ENCODE peak calls at places on chromosomes 12 and 14, in ten cellular contexts. Q is CD8-positive, alpha-beta T cell; O is adrenal gland; T is endodermal cell; I is colonic mucosa; M is neuronal stem cell; R is WERI-Rb-1; A is K562; K is breast epithelium; W is fibroblast of lung. N is an unnamed sample.
A peak's percentile ranks its signal among the peaks of the same experiment; 100 is the strongest.

GRCh38 chr12:94678849-94679248 is 28.5 kb upstream of the TMCC3 start:
- DNase-seq in Q (no peak), O (no peak), T (peak; percentile 41), I (no peak), M (no peak), R (no peak), A (no peak), K (no peak), W (no peak), N (no peak)

GRCh38 chr12:88156075-88156654 is 14.1 kb downstream of the TMTC3 start:
- DNase-seq in Q (no peak), O (no peak), T (no peak), I (no peak), M (no peak), R (no peak), A (no peak), K (no peak), W (no peak), N (no peak)

GRCh38 chr12:25592725-25593495 is 39.8 kb upstream of the LMNTD1 start:
- DNase-seq in Q (no peak), O (no peak), T (no peak), I (no peak), M (no peak), R (peak; percentile 10), A (no peak), K (no peak), W (no peak), N (no peak)

GRCh38 chr14:82075566-82075965 is 541.9 kb upstream of the SEL1L start:
- DNase-seq in Q (no peak), O (peak; percentile 44), T (peak; percentile 91), I (no peak), M (peak; percentile 73), R (no peak), A (peak; percentile 11), K (no peak), W (no peak), N (no peak)

GRCh38 chr12:101691697-101692096 is 5.7 kb upstream of the CHPT1 start:
- DNase-seq in Q (no peak), O (no peak), T (no peak), I (no peak), M (no peak), R (no peak), A (no peak), K (no peak), W (no peak), N (no peak)

GRCh38 chr14:22540811-22541360 is 48.1 kb downstream of the DAD1 start:
- DNase-seq in Q (no peak), O (no peak), T (no peak), I (no peak), M (no peak), R (no peak), A (no peak), K (no peak), W (no peak), N (no peak)

GRCh38 chr12:95982602-95983001 is 13.5 kb downstream of the HAL start:
- DNase-seq in Q (no peak), O (no peak), T (no peak), I (no peak), M (no peak), R (no peak), A (no peak), K (no peak), W (no peak), N (no peak)

GRCh38 chr12:20314325-20314724 is 54.0 kb upstream of the PDE3A start:
- DNase-seq in Q (no peak), O (no peak), T (no peak), I (no peak), M (no peak), R (no peak), A (no peak), K (no peak), W (peak; percentile 55), N (no peak)

GRCh38 chr14:59103396-59103795 is 85.1 kb upstream of the DAAM1 start:
- DNase-seq in Q (no peak), O (no peak), T (no peak), I (no peak), M (no peak), R (no peak), A (no peak), K (no peak), W (peak; percentile 56), N (no peak)

GRCh38 chr12:2813214-2813554 is 716 bp downstream of the ITFG2 start:
- DNase-seq in Q (no peak), O (no peak), T (no peak), I (no peak), M (no peak), R (no peak), A (no peak), K (no peak), W (no peak), N (no peak)

GRCh38 chr14:71647086-71647784 is 285.0 kb upstream of the RGS6 start:
- DNase-seq in Q (no peak), O (no peak), T (peak; percentile 70), I (peak; percentile 66), M (no peak), R (peak; percentile 31), A (no peak), K (no peak), W (no peak), N (no peak)

DNA sequence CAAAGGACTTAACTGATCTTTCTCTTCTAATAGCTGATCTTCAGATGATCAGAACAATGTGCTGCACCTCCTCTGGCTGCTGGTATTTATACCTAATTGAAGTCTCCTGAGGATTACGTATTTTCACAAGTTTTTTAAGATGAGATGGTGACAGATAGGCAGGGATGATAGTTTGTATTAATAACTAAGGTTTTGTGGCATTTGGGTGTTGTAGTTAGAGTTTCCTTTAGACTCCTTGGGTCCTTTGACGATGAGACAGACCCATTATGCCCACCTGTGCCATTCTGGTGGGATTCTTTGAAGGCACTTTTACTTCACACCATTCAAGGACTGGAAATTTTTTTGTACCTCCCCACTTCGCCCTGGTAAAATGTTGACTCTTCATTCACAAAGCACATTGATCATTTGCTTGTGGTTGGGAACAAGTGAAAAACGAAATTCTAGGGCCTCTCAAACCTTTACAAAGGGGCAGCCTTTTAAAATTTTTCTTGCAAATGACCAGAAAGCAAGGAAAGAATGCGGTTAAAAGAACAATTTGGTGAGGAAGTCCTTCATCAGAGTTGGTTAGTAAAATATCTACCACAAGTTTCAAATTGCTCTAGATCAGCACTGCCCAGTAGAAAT is at the start of gene IFNG:
- DNase-seq in Q (no peak), O (no peak), T (no peak), I (no peak), M (no peak), R (no peak), A (no peak), K (no peak), W (no peak), N (peak; percentile 63)
- H3K27me3 ChIP-seq in Q (no peaks in the 10 kb centered on the region), O (no peaks in the 10 kb centered on the region), T (no peaks in the 10 kb centered on the region), I (no peaks in the 10 kb centered on the region), M (no peaks in the 10 kb centered on the region), R (no peaks in the 10 kb centered on the region), A (peaks cover 4% of the 10 kb centered on the region), K (no peaks in the 10 kb centered on the region), W (no peaks in the 10 kb centered on the region), N (no peaks in the 10 kb centered on the region)

GRCh38 chr12:124410354-124411175 is 115.7 kb downstream of the RFLNA start:
- DNase-seq in Q (no peak), O (no peak), T (peak; percentile 67), I (no peak), M (no peak), R (peak; percentile 48), A (no peak), K (no peak), W (no peak), N (no peak)

GRCh38 chr12:124407074-124407473 is 112.2 kb downstream of the RFLNA start:
- DNase-seq in Q (no peak), O (no peak), T (peak; percentile 77), I (no peak), M (no peak), R (no peak), A (no peak), K (no peak), W (no peak), N (no peak)

GRCh38 chr12:124411291-124411878 is 116.5 kb downstream of the RFLNA start:
- DNase-seq in Q (no peak), O (peak; percentile 93), T (peak; percentile 71), I (peak; percentile 53), M (no peak), R (peak; percentile 44), A (no peak), K (no peak), W (peak; percentile 93), N (no peak)

GRCh38 chr12:124406043-124406442 is 111.2 kb downstream of the RFLNA start:
- DNase-seq in Q (no peak), O (no peak), T (no peak), I (no peak), M (no peak), R (no peak), A (no peak), K (no peak), W (no peak), N (no peak)

GRCh38 chr12:124408822-124409517 is 114.1 kb downstream of the RFLNA start:
- DNase-seq in Q (no peak), O (no peak), T (no peak), I (peak; percentile 54), M (no peak), R (no peak), A (no peak), K (no peak), W (no peak), N (no peak)
- H3K36me3 ChIP-seq in Q (no peaks in the 10 kb centered on the region), O (peaks cover 19% of the 10 kb centered on the region), T (peaks cover 4% of the 10 kb centered on the region), I (no peaks in the 10 kb centered on the region), M (peaks cover 7% of the 10 kb centered on the region), R (peaks cover 78% of the 10 kb centered on the region), A (peaks cover 16% of the 10 kb centered on the region), K (no peaks in the 10 kb centered on the region), W (peaks cover 4% of the 10 kb centered on the region), N (peaks cover 3% of the 10 kb centered on the region)

GRCh38 chr14:89428556-89429196 is 11.6 kb upstream of the FOXN3 start:
- DNase-seq in Q (no peak), O (no peak), T (peak; percentile 65), I (no peak), M (no peak), R (peak; percentile 65), A (no peak), K (peak; percentile 77), W (peak; percentile 31), N (no peak)
- H3K27ac ChIP-seq in Q (no peak overlapping the region), O (peak overlapping the region; percentile 77), T (peak overlapping the region; percentile 83), I (peak overlapping the region; percentile 53), M (no peak overlapping the region), R (peak overlapping the region; percentile 64), A (no peak overlapping the region), K (peak overlapping the region; percentile 81), W (peak overlapping the region; percentile 52), N (no peak overlapping the region)

DNA sequence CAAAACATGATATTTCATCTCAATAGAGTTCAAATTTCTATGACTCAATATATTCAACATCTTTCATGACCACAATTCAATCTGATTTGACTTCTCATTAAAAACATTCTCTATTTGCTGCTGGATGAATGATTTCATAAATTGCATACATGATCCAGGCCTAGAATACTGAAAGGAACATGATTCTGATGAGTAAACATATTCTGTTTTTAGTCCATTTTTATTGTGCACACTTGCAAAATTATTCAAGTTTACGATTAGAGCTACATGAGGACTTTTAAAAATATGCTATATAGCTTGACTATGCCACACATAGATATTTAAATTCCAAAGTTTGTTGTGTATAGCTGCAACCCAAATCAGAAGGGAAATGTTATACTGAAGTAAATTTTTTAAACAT is 273.8 kb upstream of the GRIP1 start:
- DNase-seq in Q (no peak), O (no peak), T (no peak), I (no peak), M (no peak), R (no peak), A (no peak), K (no peak), W (no peak), N (no peak)
- H3K27me3 ChIP-seq in Q (no peaks in the 10 kb centered on the region), O (no peaks in the 10 kb centered on the region), T (peaks cover 15% of the 10 kb centered on the region), I (no peaks in the 10 kb centered on the region), M (no peaks in the 10 kb centered on the region), R (no peaks in the 10 kb centered on the region), A (no peaks in the 10 kb centered on the region), K (no peaks in the 10 kb centered on the region), W (no peaks in the 10 kb centered on the region), N (no peaks in the 10 kb centered on the region)

GRCh38 chr12:6052940-6053329 is 71.5 kb downstream of the VWF start:
- DNase-seq in Q (no peak), O (no peak), T (no peak), I (no peak), M (no peak), R (no peak), A (no peak), K (no peak), W (no peak), N (no peak)
- H3K36me3 ChIP-seq in Q (no peaks in the 10 kb centered on the region), O (no peaks in the 10 kb centered on the region), T (peaks cover 43% of the 10 kb centered on the region), I (no peaks in the 10 kb centered on the region), M (peaks cover 1% of the 10 kb centered on the region), R (no peaks in the 10 kb centered on the region), A (no peaks in the 10 kb centered on the region), K (no peaks in the 10 kb centered on the region), W (no peaks in the 10 kb centered on the region), N (no peaks in the 10 kb centered on the region)